ENCODE peak calls at places on chromosomes 5 and 9, in seven cellular contexts. G is cardiac muscle cell; V is PC-3; Z is neural progenitor cell; T is CD8-positive, alpha-beta memory T cell; M is WERI-Rb-1; O is colonic mucosa. R is an unnamed sample.

GRCh38 chr9:5817776-5818336 is 15.1 kb downstream of the ERMP1 start:
- DNase-seq in Z (no peak), T (no peak), G (peak), O (no peak), M (no peak), V (peak), R (no peak)

GRCh38 chr5:121969660-121970295 is 8.0 kb downstream of the SRFBP1 start:
- DNase-seq in G (peak), T (no peak), O (no peak), V (peak), Z (no peak), M (no peak), R (no peak)

GRCh38 chr5:123876265-123876790 is 364.4 kb downstream of the CSNK1G3 start:
- DNase-seq in G (no peak), O (no peak), V (no peak), T (no peak), M (no peak), Z (no peak), R (no peak)

GRCh38 chr9:110114086-110114887 is 93.7 kb downstream of the C9orf152 start:
- DNase-seq in G (no peak), V (no peak), Z (no peak), T (no peak), O (no peak), M (no peak), R (no peak)

GRCh38 chr5:121315786-121316185 is 535.9 kb upstream of the FTMT start:
- DNase-seq in T (no peak), M (no peak), Z (no peak), G (no peak), V (peak), O (no peak), R (no peak)

GRCh38 chr9:20990867-20991266 is 40.6 kb downstream of the HACD4 start:
- DNase-seq in V (no peak), G (no peak), M (no peak), O (no peak), Z (no peak), T (no peak), R (no peak)

GRCh38 chr9:72597606-72598005 is 76.2 kb downstream of the TMC1 start:
- DNase-seq in T (no peak), O (no peak), M (no peak), Z (no peak), V (no peak), G (no peak), R (no peak)

GRCh38 chr5:160960592-160960991 is 108.6 kb upstream of the ATP10B start:
- DNase-seq in M (no peak), O (no peak), T (no peak), Z (no peak), G (no peak), V (no peak), R (no peak)

GRCh38 chr5:24644757-24645156 is at the start of gene CDH10:
- DNase-seq in T (no peak), M (peak), G (peak), O (no peak), V (no peak), Z (peak), R (no peak)

GRCh38 chr5:178777557-178777956 is 47.1 kb upstream of the ZNF354A start:
- DNase-seq in T (no peak), V (no peak), G (no peak), O (no peak), M (no peak), Z (no peak), R (peak)

GRCh38 chr5:136057401-136057951 is 28.7 kb downstream of the TGFBI start:
- DNase-seq in O (no peak), G (peak), V (peak), T (no peak), M (no peak), Z (no peak), R (no peak)

GRCh38 chr9:131080589-131080988 is 15.7 kb upstream of the AIF1L start:
- DNase-seq in V (peak), G (no peak), Z (no peak), T (no peak), M (no peak), O (no peak), R (no peak)

GRCh38 chr9:84169240-84169639 is 171.3 kb downstream of the SLC28A3 start:
- DNase-seq in Z (no peak), M (no peak), T (no peak), G (no peak), O (no peak), V (peak), R (no peak)

GRCh38 chr9:14080940-14081621 is 232.9 kb downstream of the NFIB start:
- DNase-seq in M (no peak), O (no peak), G (peak), T (no peak), Z (peak), V (peak), R (no peak)

GRCh38 chr5:4245511-4245910 is 649.9 kb downstream of the IRX1 start:
- DNase-seq in G (no peak), Z (no peak), O (no peak), T (no peak), V (no peak), M (peak), R (no peak)

GRCh38 chr9:92184041-92184564 is 68.9 kb upstream of the SPTLC1 start:
- DNase-seq in T (no peak), M (no peak), V (no peak), Z (no peak), O (no peak), G (no peak), R (no peak)

GRCh38 chr5:93809430-93809829 is 68.0 kb upstream of the POU5F2 start:
- DNase-seq in O (no peak), T (no peak), G (no peak), M (no peak), V (no peak), Z (no peak), R (no peak)

GRCh38 chr9:134472256-134472655 is 146.0 kb downstream of the RXRA start:
- DNase-seq in G (no peak), M (no peak), V (no peak), O (no peak), Z (no peak), T (no peak), R (no peak)

GRCh38 chr9:686381-686813 is 155.1 kb upstream of the DMRT1 start:
- DNase-seq in O (no peak), M (no peak), G (peak), V (peak), Z (no peak), T (no peak), R (no peak)

GRCh38 chr5:56457887-56458451 is 224.8 kb upstream of the ANKRD55 start:
- DNase-seq in Z (no peak), V (no peak), T (no peak), M (no peak), G (peak), O (no peak), R (no peak)

GRCh38 chr5:143134269-143134668 is 269.2 kb downstream of the NR3C1 start:
- DNase-seq in V (peak), O (no peak), Z (peak), G (no peak), T (no peak), M (no peak), R (no peak)

GRCh38 chr5:65808818-65809217 is 86.8 kb downstream of the NLN start:
- DNase-seq in G (no peak), T (no peak), V (peak), M (no peak), O (no peak), Z (no peak), R (no peak)

GRCh38 chr9:97711223-97711626 is 14.1 kb upstream of the XPA start:
- DNase-seq in T (no peak), O (no peak), V (no peak), Z (peak), G (no peak), M (no peak), R (peak)

GRCh38 chr5:130110333-130110732 is 206.1 kb downstream of the CHSY3 start:
- DNase-seq in G (peak), V (no peak), O (no peak), Z (no peak), M (peak), T (no peak), R (no peak)

GRCh38 chr9:73213300-73213699 is 61.6 kb downstream of the ANXA1 start:
- DNase-seq in O (no peak), Z (no peak), T (no peak), M (no peak), G (no peak), V (no peak), R (no peak)

GRCh38 chr5:149583394-149583793 is 2.1 kb downstream of the ARHGEF37 start:
- DNase-seq in V (peak), T (no peak), G (peak), M (no peak), Z (no peak), O (peak), R (no peak)

GRCh38 chr9:134056483-134057310 is 11.1 kb downstream of the BRD3 start:
- DNase-seq in Z (peak), O (no peak), T (no peak), G (no peak), M (no peak), V (no peak), R (no peak)

GRCh38 chr5:121105921-121106320 is 641.8 kb downstream of the PRR16 start:
- DNase-seq in V (no peak), G (no peak), M (no peak), Z (no peak), O (no peak), T (no peak), R (no peak)

GRCh38 chr5:174082286-174082685 is 36.8 kb downstream of the NSG2 start:
- DNase-seq in O (no peak), V (peak), T (no peak), Z (no peak), G (no peak), M (no peak), R (no peak)

DNA sequence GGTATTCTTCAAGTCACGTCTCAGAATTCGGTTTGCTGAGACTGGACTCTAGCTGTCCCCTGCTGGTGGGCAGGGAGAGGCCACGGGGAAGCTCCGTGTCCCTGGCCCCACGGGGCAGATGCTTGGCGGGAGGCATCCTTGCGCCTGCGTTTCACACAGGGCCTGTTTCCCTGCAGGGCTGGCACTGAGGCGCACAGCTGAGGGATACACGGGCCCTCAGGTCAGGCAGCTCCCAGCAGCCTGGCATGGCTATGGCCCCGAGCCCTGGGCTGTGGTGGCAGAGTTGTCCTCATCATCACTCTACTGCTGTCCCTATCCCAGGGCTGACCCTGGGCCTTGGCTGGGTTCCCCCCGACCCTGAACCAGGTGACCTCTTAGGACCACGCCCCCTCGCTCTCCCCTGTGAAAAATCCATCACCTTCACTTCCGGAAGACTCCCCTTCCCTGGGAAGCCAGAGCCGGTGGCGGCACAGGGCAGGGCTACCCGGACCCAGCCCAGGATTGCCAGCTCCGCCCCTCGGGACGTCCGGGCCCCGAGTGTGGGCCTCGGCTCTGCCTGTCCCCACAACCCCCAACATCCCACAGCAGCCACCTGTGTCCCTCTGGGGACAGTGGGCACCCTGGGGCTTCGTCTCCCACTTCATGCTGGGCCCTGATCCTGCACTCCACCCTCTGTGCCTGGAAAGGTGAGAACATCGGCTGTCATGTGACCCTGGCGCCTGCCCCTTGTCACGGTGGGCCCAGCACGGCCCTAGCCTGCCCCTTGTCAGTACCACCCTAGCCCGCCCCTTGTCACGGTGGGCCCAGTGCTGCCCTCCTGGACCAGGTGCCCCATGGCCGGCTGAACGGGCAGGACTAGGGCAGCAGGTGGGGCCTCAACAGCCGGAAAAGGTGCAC is 5.0 kb downstream of the DPP7 start:
- DNase-seq in M (no peak), Z (no peak), G (no peak), O (no peak), T (no peak), V (no peak), R (no peak)
- H3K4me3 ChIP-seq in M (no peak), Z (no peak), G (no peak), O (no peak), T (no peak), V (no peak), R (no peak)

DNA sequence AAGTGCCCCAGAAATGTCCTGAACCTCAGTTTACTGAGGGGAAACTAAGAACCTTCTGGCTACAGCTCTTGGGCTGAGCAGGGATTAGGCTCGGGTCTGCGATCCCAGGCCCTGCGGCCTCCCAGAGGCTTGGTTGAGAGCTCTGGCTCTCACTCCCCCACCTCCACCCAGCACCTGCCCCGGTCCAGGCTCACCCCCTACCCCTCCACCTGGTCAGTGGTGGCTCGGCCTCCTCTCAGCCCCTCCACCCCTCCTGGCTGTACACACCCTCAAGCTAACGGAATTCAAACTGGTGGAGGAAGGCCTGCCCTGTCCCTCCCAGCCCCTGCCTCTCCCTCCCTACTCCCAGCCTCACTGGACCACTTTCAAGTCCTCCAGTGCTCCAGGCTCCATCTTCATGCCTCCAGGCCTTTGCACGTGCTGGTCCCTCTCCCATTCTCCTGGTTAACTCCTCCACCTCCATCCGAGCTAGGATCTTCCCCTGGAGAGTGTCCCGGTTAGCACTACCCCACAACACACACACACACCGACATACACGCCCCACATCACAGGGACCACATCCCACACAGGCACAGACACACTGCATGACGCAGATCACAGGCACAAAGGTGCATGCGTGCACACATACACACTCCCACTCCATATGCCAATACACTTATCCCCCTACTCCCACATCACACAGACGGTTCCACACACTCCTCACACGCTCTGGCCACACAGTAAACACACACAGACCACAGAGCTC is 130.9 kb downstream of the C9orf50 start:
- DNase-seq in Z (no peak), T (peak), G (peak), V (no peak), M (peak), O (no peak), R (peak)
- H3K4me3 ChIP-seq in Z (no peak), T (peak), G (no peak), V (peak), M (peak), O (peak), R (no peak)

DNA sequence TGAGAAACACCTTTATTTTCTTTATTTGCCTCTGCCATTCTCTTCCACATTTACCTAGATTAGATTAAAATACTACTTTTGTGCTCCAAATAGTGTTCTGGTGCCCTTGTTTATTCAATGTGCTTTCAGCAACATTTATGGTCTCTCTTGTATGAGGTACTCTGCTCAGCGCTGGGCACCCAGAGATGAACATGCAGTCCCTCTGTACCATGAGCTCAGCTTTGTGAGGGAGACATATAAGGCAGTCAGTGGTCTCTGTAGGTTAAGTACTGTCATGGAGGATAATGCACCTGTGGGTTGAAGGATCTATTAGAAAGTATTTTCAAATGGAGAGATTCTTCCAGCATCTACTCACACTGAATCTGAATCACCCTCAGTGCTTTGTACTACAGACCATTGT is 176.5 kb downstream of the TAF11L14 start:
- DNase-seq in V (no peak), M (no peak), Z (no peak), T (no peak), G (no peak), O (no peak), R (no peak)
- H3K4me3 ChIP-seq in V (no peak), M (no peak), Z (no peak), T (no peak), G (no peak), O (no peak), R (no peak)

GRCh38 chr9:93596399-93596798 is 20.0 kb downstream of the PHF2 start:
- DNase-seq in T (no peak), G (no peak), V (no peak), M (no peak), O (no peak), Z (no peak), R (no peak)

GRCh38 chr9:93597142-93597706 is 20.8 kb downstream of the PHF2 start:
- DNase-seq in M (no peak), O (no peak), G (no peak), V (no peak), T (no peak), Z (no peak), R (no peak)

GRCh38 chr9:93599571-93600403 is 23.4 kb downstream of the PHF2 start:
- DNase-seq in O (no peak), M (no peak), T (no peak), G (no peak), V (no peak), Z (no peak), R (no peak)

GRCh38 chr9:93598647-93599241 is 22.4 kb downstream of the PHF2 start:
- DNase-seq in O (peak), T (no peak), Z (no peak), M (no peak), G (no peak), V (no peak), R (peak)

GRCh38 chr9:93597871-93598646 is 21.7 kb downstream of the PHF2 start:
- DNase-seq in T (no peak), O (peak), V (no peak), Z (no peak), G (no peak), M (no peak), R (no peak)
- H3K4me3 ChIP-seq in T (no peak), O (no peak), V (no peak), Z (no peak), G (no peak), M (no peak), R (no peak)

GRCh38 chr9:135888126-135888765 is 19.1 kb downstream of the CAMSAP1 start:
- DNase-seq in Z (no peak), G (no peak), O (no peak), M (peak), T (no peak), V (no peak), R (no peak)

GRCh38 chr9:135887021-135887507 is 20.3 kb downstream of the CAMSAP1 start:
- DNase-seq in O (no peak), V (no peak), G (no peak), Z (no peak), M (peak), T (no peak), R (no peak)

GRCh38 chr9:135888766-135889394 is 18.5 kb downstream of the CAMSAP1 start:
- DNase-seq in G (no peak), O (no peak), M (no peak), Z (no peak), T (no peak), V (no peak), R (no peak)

GRCh38 chr9:135886147-135886981 is 21.0 kb downstream of the CAMSAP1 start:
- DNase-seq in T (no peak), V (no peak), O (no peak), Z (no peak), G (no peak), M (no peak), R (no peak)

GRCh38 chr9:135887585-135888050 is 19.7 kb downstream of the CAMSAP1 start:
- DNase-seq in V (no peak), T (peak), Z (peak), M (peak), G (no peak), O (no peak), R (peak)
- H3K4me3 ChIP-seq in V (no peak), T (peak), Z (no peak), M (peak), G (no peak), O (no peak), R (peak)